ENCODE peak calls at places on chromosomes 2 and 18, in five cellular contexts. One of them, this sample, is unnamed.

GRCh38 chr2:47561906-47562305 is 158.9 kb downstream of the MSH2 start:
- DNase-seq in left lung: no peak
- DNase-seq in esophagus squamous epithelium: no peak
- DNase-seq in MCF 10A: peak; percentile 22
- DNase-seq in nephron progenitor cell: no peak
- DNase-seq in this sample: no peak

GRCh38 chr18:70998490-70998889 is 709.6 kb downstream of the SOCS6 start:
- DNase-seq in esophagus squamous epithelium: no peak
- DNase-seq in left lung: no peak
- DNase-seq in MCF 10A: peak; percentile 23
- DNase-seq in nephron progenitor cell: no peak
- DNase-seq in this sample: no peak

GRCh38 chr2:95063401-95063958 is 38.0 kb downstream of the MAL start:
- DNase-seq in nephron progenitor cell: no peak
- DNase-seq in MCF 10A: no peak
- DNase-seq in left lung: no peak
- DNase-seq in esophagus squamous epithelium: no peak
- DNase-seq in this sample: no peak

GRCh38 chr2:37782721-37783438 is 111.4 kb upstream of the CDC42EP3 start:
- DNase-seq in nephron progenitor cell: no peak
- DNase-seq in left lung: no peak
- DNase-seq in esophagus squamous epithelium: no peak
- DNase-seq in MCF 10A: peak; percentile 39
- DNase-seq in this sample: no peak

GRCh38 chr2:81481994-81482368 is 1177.4 kb upstream of the LRRTM1 start:
- DNase-seq in left lung: no peak
- DNase-seq in esophagus squamous epithelium: no peak
- DNase-seq in MCF 10A: no peak
- DNase-seq in nephron progenitor cell: no peak
- DNase-seq in this sample: no peak

GRCh38 chr18:73564073-73564472 is 583.6 kb downstream of the FBXO15 start:
- DNase-seq in nephron progenitor cell: no peak
- DNase-seq in left lung: no peak
- DNase-seq in esophagus squamous epithelium: no peak
- DNase-seq in MCF 10A: peak; percentile 88
- DNase-seq in this sample: no peak

GRCh38 chr2:16713011-16713423 is 47.4 kb upstream of the CYRIA start:
- DNase-seq in left lung: no peak
- DNase-seq in MCF 10A: no peak
- DNase-seq in esophagus squamous epithelium: no peak
- DNase-seq in nephron progenitor cell: no peak
- DNase-seq in this sample: no peak

GRCh38 chr2:188664391-188664790 is 309.8 kb upstream of the COL3A1 start:
- DNase-seq in esophagus squamous epithelium: no peak
- DNase-seq in MCF 10A: no peak
- DNase-seq in nephron progenitor cell: no peak
- DNase-seq in left lung: no peak
- DNase-seq in this sample: no peak

GRCh38 chr18:49371073-49371472 is 89.4 kb downstream of the DYM start:
- DNase-seq in esophagus squamous epithelium: no peak
- DNase-seq in left lung: no peak
- DNase-seq in MCF 10A: no peak
- DNase-seq in nephron progenitor cell: no peak
- DNase-seq in this sample: no peak

GRCh38 chr2:122634261-122634660 is 878.8 kb downstream of the TSN start:
- DNase-seq in esophagus squamous epithelium: no peak
- DNase-seq in nephron progenitor cell: no peak
- DNase-seq in left lung: no peak
- DNase-seq in MCF 10A: peak; percentile 93
- DNase-seq in this sample: no peak

GRCh38 chr2:58228272-58228671 is 12.9 kb downstream of the FANCL start:
- DNase-seq in nephron progenitor cell: no peak
- DNase-seq in MCF 10A: no peak
- DNase-seq in esophagus squamous epithelium: no peak
- DNase-seq in left lung: no peak
- DNase-seq in this sample: no peak

GRCh38 chr18:711330-711692 is 1.1 kb downstream of the ENOSF1 start:
- DNase-seq in nephron progenitor cell: peak; percentile 9
- DNase-seq in left lung: no peak
- DNase-seq in esophagus squamous epithelium: no peak
- DNase-seq in MCF 10A: no peak
- DNase-seq in this sample: no peak

GRCh38 chr2:10765914-10766313 is 44.5 kb downstream of the ATP6V1C2 start:
- DNase-seq in left lung: no peak
- DNase-seq in nephron progenitor cell: no peak
- DNase-seq in MCF 10A: no peak
- DNase-seq in esophagus squamous epithelium: no peak
- DNase-seq in this sample: no peak

GRCh38 chr2:168525741-168526140 is 69.7 kb downstream of the CERS6 start:
- DNase-seq in esophagus squamous epithelium: no peak
- DNase-seq in nephron progenitor cell: no peak
- DNase-seq in left lung: no peak
- DNase-seq in MCF 10A: no peak
- DNase-seq in this sample: no peak

GRCh38 chr2:54724560-54725342 is 1.3 kb downstream of the EML6 start:
- DNase-seq in left lung: no peak
- DNase-seq in nephron progenitor cell: peak; percentile 75
- DNase-seq in esophagus squamous epithelium: no peak
- DNase-seq in MCF 10A: peak; percentile 8
- DNase-seq in this sample: no peak

GRCh38 chr2:136255648-136256461 is 137.9 kb upstream of the CXCR4 start:
- DNase-seq in nephron progenitor cell: no peak
- DNase-seq in left lung: no peak
- DNase-seq in esophagus squamous epithelium: no peak
- DNase-seq in MCF 10A: no peak
- DNase-seq in this sample: peak; percentile 45

GRCh38 chr2:101509498-101510274 is 34.8 kb upstream of the RFX8 start:
- DNase-seq in left lung: no peak
- DNase-seq in nephron progenitor cell: no peak
- DNase-seq in esophagus squamous epithelium: no peak
- DNase-seq in MCF 10A: no peak
- DNase-seq in this sample: peak; percentile 54

GRCh38 chr2:5782103-5782502 is 89.9 kb downstream of the SOX11 start:
- DNase-seq in esophagus squamous epithelium: no peak
- DNase-seq in nephron progenitor cell: no peak
- DNase-seq in MCF 10A: no peak
- DNase-seq in left lung: no peak
- DNase-seq in this sample: no peak

GRCh38 chr18:26103579-26103978 is 13.2 kb upstream of the SS18 start:
- DNase-seq in left lung: no peak
- DNase-seq in esophagus squamous epithelium: no peak
- DNase-seq in MCF 10A: peak; percentile 58
- DNase-seq in nephron progenitor cell: peak; percentile 15
- DNase-seq in this sample: no peak

GRCh38 chr2:27273123-27273522 is 2.1 kb upstream of the DNAJC5G start:
- DNase-seq in esophagus squamous epithelium: no peak
- DNase-seq in MCF 10A: no peak
- DNase-seq in left lung: no peak
- DNase-seq in nephron progenitor cell: no peak
- DNase-seq in this sample: no peak

GRCh38 chr2:238105506-238106338 is 5.6 kb downstream of the ESPNL start:
- DNase-seq in esophagus squamous epithelium: no peak
- DNase-seq in nephron progenitor cell: no peak
- DNase-seq in left lung: peak; percentile 27
- DNase-seq in MCF 10A: no peak
- DNase-seq in this sample: peak; percentile 33

GRCh38 chr2:62785810-62786593 is 80.5 kb downstream of the EHBP1 start:
- DNase-seq in left lung: no peak
- DNase-seq in esophagus squamous epithelium: no peak
- DNase-seq in MCF 10A: peak; percentile 63
- DNase-seq in nephron progenitor cell: no peak
- DNase-seq in this sample: no peak

GRCh38 chr2:62789518-62789917 is 84.0 kb downstream of the EHBP1 start:
- DNase-seq in left lung: no peak
- DNase-seq in nephron progenitor cell: no peak
- DNase-seq in esophagus squamous epithelium: no peak
- DNase-seq in MCF 10A: no peak
- DNase-seq in this sample: no peak

GRCh38 chr2:62785216-62785615 is 79.7 kb downstream of the EHBP1 start:
- DNase-seq in left lung: no peak
- DNase-seq in MCF 10A: no peak
- DNase-seq in esophagus squamous epithelium: no peak
- DNase-seq in nephron progenitor cell: no peak
- DNase-seq in this sample: no peak

GRCh38 chr2:62789918-62790317 is 84.4 kb downstream of the EHBP1 start:
- DNase-seq in left lung: no peak
- DNase-seq in esophagus squamous epithelium: no peak
- DNase-seq in nephron progenitor cell: no peak
- DNase-seq in MCF 10A: no peak
- DNase-seq in this sample: no peak

DNA sequence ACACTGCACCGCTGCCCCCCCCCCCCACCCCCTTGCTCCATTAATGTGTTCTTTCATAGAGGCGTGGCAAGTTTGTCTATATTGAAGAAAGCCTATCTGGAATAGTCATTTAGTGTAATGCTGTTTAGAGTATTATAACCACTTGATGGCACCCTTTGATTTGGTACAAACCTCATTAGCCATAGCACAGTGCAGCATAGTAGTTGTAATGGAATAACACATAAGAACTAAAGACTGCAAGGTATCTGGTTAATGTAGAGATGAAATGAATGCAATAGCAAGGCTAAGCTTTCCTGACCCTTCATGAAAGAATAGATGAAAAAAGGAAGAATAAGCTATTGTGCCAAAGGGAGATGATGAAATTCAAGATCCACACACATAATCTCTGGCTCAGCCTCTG is 81.9 kb downstream of the EHBP1 start:
- DNase-seq in MCF 10A: peak; percentile 55
- DNase-seq in esophagus squamous epithelium: no peak
- DNase-seq in left lung: no peak
- DNase-seq in nephron progenitor cell: no peak
- DNase-seq in this sample: no peak
- TF ChIP-seq CTCF in MCF 10A: peak; percentile 45
- TF ChIP-seq CTCF in esophagus squamous epithelium: no peak
- TF ChIP-seq CTCF in left lung: no peak
- TF ChIP-seq CTCF in nephron progenitor cell: no peak
- TF ChIP-seq CTCF in this sample: no peak

GRCh38 chr2:113200236-113200635 is 26.5 kb downstream of the PSD4 start:
- DNase-seq in nephron progenitor cell: no peak
- DNase-seq in esophagus squamous epithelium: no peak
- DNase-seq in left lung: no peak
- DNase-seq in MCF 10A: no peak
- DNase-seq in this sample: no peak

GRCh38 chr2:113197347-113198047 is 23.7 kb downstream of the PSD4 start:
- DNase-seq in esophagus squamous epithelium: no peak
- DNase-seq in left lung: no peak
- DNase-seq in nephron progenitor cell: no peak
- DNase-seq in MCF 10A: no peak
- DNase-seq in this sample: no peak

GRCh38 chr2:113198048-113198789 is 24.4 kb downstream of the PSD4 start:
- DNase-seq in nephron progenitor cell: no peak
- DNase-seq in esophagus squamous epithelium: no peak
- DNase-seq in MCF 10A: no peak
- DNase-seq in left lung: no peak
- DNase-seq in this sample: no peak

GRCh38 chr2:113200736-113201490 is 27.1 kb downstream of the PSD4 start:
- DNase-seq in nephron progenitor cell: no peak
- DNase-seq in MCF 10A: no peak
- DNase-seq in left lung: no peak
- DNase-seq in esophagus squamous epithelium: no peak
- DNase-seq in this sample: no peak

DNA sequence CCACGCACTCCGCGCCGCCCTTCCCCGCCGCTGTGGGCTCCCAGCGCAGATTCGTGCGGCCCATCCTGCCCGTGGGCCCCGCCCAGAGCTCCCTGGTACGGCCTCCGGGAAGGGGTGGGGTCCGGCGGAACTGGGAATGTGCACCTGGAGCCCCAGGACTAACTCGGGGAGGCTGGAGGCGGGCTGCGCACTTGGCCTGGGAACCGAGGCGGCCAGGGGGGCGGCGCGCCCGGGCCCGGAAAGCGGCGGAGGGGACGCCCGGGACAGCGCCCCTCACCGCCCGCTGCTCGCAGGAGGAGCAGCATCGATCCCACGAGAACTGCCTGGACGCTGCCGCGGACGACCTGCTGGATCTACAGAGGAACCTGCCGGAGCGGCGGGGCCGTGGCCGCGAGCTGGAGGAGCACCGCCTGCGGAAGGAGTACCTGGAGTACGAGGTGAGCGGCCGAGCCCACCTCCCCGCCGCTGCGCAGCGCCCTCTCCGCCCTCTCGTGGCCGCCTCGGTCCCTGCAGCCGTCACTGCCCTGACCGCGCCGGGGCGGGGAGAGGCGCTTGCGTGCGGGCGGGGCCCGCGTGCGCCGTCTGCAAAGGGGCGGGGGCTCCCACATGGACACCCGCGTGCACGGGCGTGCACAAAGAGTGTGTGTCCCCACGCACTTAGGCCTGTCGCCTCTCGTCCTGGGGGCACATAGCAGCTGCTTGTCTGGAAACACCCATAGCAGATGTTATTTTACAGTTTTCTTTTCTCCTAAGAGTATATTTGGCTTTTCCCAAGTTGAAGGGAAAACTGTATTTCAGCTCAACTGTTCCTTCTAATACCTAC is 25.2 kb downstream of the PSD4 start:
- DNase-seq in MCF 10A: peak; percentile 80
- DNase-seq in nephron progenitor cell: peak; percentile 92
- DNase-seq in left lung: peak; percentile 79
- DNase-seq in esophagus squamous epithelium: no peak
- DNase-seq in this sample: peak; percentile 66
- TF ChIP-seq CTCF in MCF 10A: peak; percentile 94
- TF ChIP-seq CTCF in nephron progenitor cell: peak; percentile 93
- TF ChIP-seq CTCF in left lung: peak; percentile 97
- TF ChIP-seq CTCF in esophagus squamous epithelium: peak; percentile 99
- TF ChIP-seq CTCF in this sample: peak; percentile 98

GRCh38 chr18:2985628-2986027 is 27.3 kb downstream of the LPIN2 start:
- DNase-seq in MCF 10A: peak; percentile 52
- DNase-seq in nephron progenitor cell: no peak
- DNase-seq in left lung: no peak
- DNase-seq in esophagus squamous epithelium: no peak
- DNase-seq in this sample: no peak
- TF ChIP-seq CTCF in MCF 10A: peak; percentile 37
- TF ChIP-seq CTCF in nephron progenitor cell: peak; percentile 15
- TF ChIP-seq CTCF in left lung: peak; percentile 58
- TF ChIP-seq CTCF in esophagus squamous epithelium: peak; percentile 41
- TF ChIP-seq CTCF in this sample: peak; percentile 83

GRCh38 chr2:108182489-108182888 is 57.3 kb upstream of the SULT1C3 start:
- DNase-seq in nephron progenitor cell: peak; percentile 43
- DNase-seq in esophagus squamous epithelium: no peak
- DNase-seq in MCF 10A: peak; percentile 38
- DNase-seq in left lung: no peak
- DNase-seq in this sample: no peak
- TF ChIP-seq CTCF in nephron progenitor cell: peak; percentile 26
- TF ChIP-seq CTCF in esophagus squamous epithelium: no peak
- TF ChIP-seq CTCF in MCF 10A: no peak
- TF ChIP-seq CTCF in left lung: no peak
- TF ChIP-seq CTCF in this sample: no peak

GRCh38 chr2:96739633-96740428 is at the start of gene LMAN2L:
- DNase-seq in esophagus squamous epithelium: peak; percentile 91
- DNase-seq in left lung: peak; percentile 98
- DNase-seq in nephron progenitor cell: peak; percentile 95
- DNase-seq in MCF 10A: peak; percentile 98
- DNase-seq in this sample: peak; percentile 98
- TF ChIP-seq CTCF in esophagus squamous epithelium: no peak
- TF ChIP-seq CTCF in left lung: no peak
- TF ChIP-seq CTCF in nephron progenitor cell: no peak
- TF ChIP-seq CTCF in MCF 10A: no peak
- TF ChIP-seq CTCF in this sample: no peak